ENCODE peak calls at places on chromosomes 4 and X, in six cellular contexts. W is activated naive CD8-positive, alpha-beta T cell treated with anti-CD3 and anti-CD28 coated beads, Interleukin-2, amount 50 U/mL, for 24 hours; S is nephron progenitor cell; D is osteocyte; Z is heart right ventricle; K is WERI-Rb-1. T is an unnamed sample.

GRCh38 chr4:179492260-179492844 is 2050.1 kb upstream of the AGA start:
- DNase-seq in Z (no peak), S (no peak), W (no peak), D (no peak), K (no peak), T (no peak)

GRCh38 chr4:1501754-1502500 is 95.7 kb upstream of the NKX1-1 start:
- DNase-seq in K (peak; percentile 54), S (peak; percentile 50), W (no peak), Z (no peak), D (peak; percentile 62), T (no peak)

GRCh38 chrX:19593684-19594083 is 78.4 kb upstream of the MAP3K15 start:
- DNase-seq in S (no peak), K (peak; percentile 17), D (no peak), Z (no peak), W (peak; percentile 6), T (peak; percentile 41)

GRCh38 chr4:186657766-186658165 is 65.9 kb downstream of the FAT1 start:
- DNase-seq in W (no peak), D (no peak), Z (no peak), K (no peak), S (no peak), T (peak; percentile 64)

GRCh38 chr4:146095091-146095690 is 80.3 kb upstream of the LSM6 start:
- DNase-seq in Z (no peak), D (no peak), K (peak; percentile 52), S (peak; percentile 44), W (peak; percentile 34), T (peak; percentile 21)

GRCh38 chr4:25861422-25861926 is 1.3 kb downstream of the SEL1L3 start:
- DNase-seq in W (no peak), K (no peak), D (no peak), S (no peak), Z (no peak), T (no peak)

GRCh38 chrX:72662020-72662747 is 51.9 kb downstream of the PHKA1 start:
- DNase-seq in D (no peak), S (no peak), K (no peak), Z (peak; percentile 5), W (no peak), T (no peak)

GRCh38 chr4:184526228-184526627 is 51.9 kb upstream of the IRF2 start:
- DNase-seq in Z (no peak), D (no peak), S (no peak), W (no peak), K (no peak), T (no peak)

GRCh38 chr4:10063544-10064300 is 42.4 kb upstream of the SLC2A9 start:
- DNase-seq in D (peak; percentile 54), Z (peak; percentile 53), S (peak; percentile 18), K (peak; percentile 84), W (no peak), T (peak; percentile 43)

GRCh38 chr4:169210516-169211108 is 60.1 kb downstream of the SH3RF1 start:
- DNase-seq in D (no peak), K (no peak), Z (no peak), S (no peak), W (no peak), T (no peak)

GRCh38 chr4:60034371-60034770 is 1165.8 kb upstream of the ADGRL3 start:
- DNase-seq in Z (no peak), D (no peak), K (no peak), S (no peak), W (no peak), T (peak; percentile 89)

GRCh38 chr4:168978001-168978700 is 31.9 kb downstream of the CBR4 start:
- DNase-seq in S (no peak), D (no peak), K (no peak), W (no peak), Z (no peak), T (no peak)

GRCh38 chrX:155068165-155068564 is 2.8 kb downstream of the CMC4 start:
- DNase-seq in K (no peak), Z (no peak), D (no peak), S (no peak), W (no peak), T (peak; percentile 5)

GRCh38 chrX:150902434-150903109 is 4.1 kb upstream of the CD99L2 start:
- DNase-seq in Z (no peak), K (no peak), W (no peak), S (peak; percentile 10), D (no peak), T (no peak)

GRCh38 chrX:11533211-11533651 is 132.5 kb downstream of the ARHGAP6 start:
- DNase-seq in D (no peak), W (no peak), S (no peak), Z (no peak), K (no peak), T (peak; percentile 86)

GRCh38 chr4:27082786-27083185 is 222.1 kb downstream of the STIM2 start:
- DNase-seq in K (no peak), Z (no peak), W (no peak), D (peak; percentile 32), S (no peak), T (no peak)

GRCh38 chrX:15151267-15152196 is 118.4 kb downstream of the ASB9 start:
- DNase-seq in Z (no peak), K (no peak), W (peak; percentile 22), S (no peak), D (no peak), T (no peak)

GRCh38 chr4:76753814-76754213 is 144.1 kb downstream of the SOWAHB start:
- DNase-seq in W (no peak), D (no peak), K (no peak), S (no peak), Z (no peak), T (peak; percentile 77)